ENCODE peak calls at places on chromosomes 13 and 19, in six cellular contexts. S, D, J, Q, O and V are unnamed samples.

GRCh38 chr19:11021760-11022144 is 60.9 kb downstream of the SMARCA4 start:
- DNase-seq in O (no peak), Q (no peak), J (no peak), D (no peak), S (no peak), V (no peak)

GRCh38 chr13:110107568-110108347 is 199.2 kb downstream of the COL4A1 start:
- DNase-seq in D (no peak), O (no peak), S (no peak), Q (no peak), J (peak), V (no peak)

GRCh38 chr19:3788991-3789778 is 3.0 kb upstream of the MATK start:
- DNase-seq in Q (no peak), O (no peak), J (no peak), D (no peak), S (no peak), V (no peak)

GRCh38 chr13:27644302-27644701 is 22.6 kb downstream of the POLR1D start:
- DNase-seq in D (no peak), J (no peak), O (no peak), Q (no peak), S (no peak), V (no peak)

GRCh38 chr19:53112286-53112685 is 9.1 kb upstream of the ZNF160 start:
- DNase-seq in D (no peak), J (no peak), O (no peak), Q (no peak), S (no peak), V (no peak)

GRCh38 chr19:51688665-51689571 is 4.2 kb upstream of the SPACA6 start:
- DNase-seq in Q (peak), J (peak), O (peak), S (peak), D (no peak), V (peak)

GRCh38 chr13:92164822-92165221 is 766.4 kb downstream of the GPC5 start:
- DNase-seq in Q (no peak), S (no peak), D (no peak), O (no peak), J (no peak), V (no peak)

GRCh38 chr19:18904334-18905057 is 8.5 kb upstream of the CERS1 start:
- DNase-seq in Q (no peak), D (no peak), O (no peak), J (no peak), S (no peak), V (no peak)

GRCh38 chr13:29161653-29162052 is 341.5 kb downstream of the MTUS2 start:
- DNase-seq in O (no peak), J (no peak), D (no peak), Q (no peak), S (no peak), V (no peak)

GRCh38 chr13:41835871-41836270 is 125.0 kb downstream of the VWA8 start:
- DNase-seq in O (no peak), Q (no peak), S (no peak), J (no peak), D (no peak), V (no peak)

GRCh38 chr13:100514788-100515409 is 73.7 kb downstream of the GGACT start:
- DNase-seq in Q (peak), O (peak), D (peak), J (peak), S (peak), V (peak)

GRCh38 chr19:42450314-42450934 is 7.7 kb upstream of the CXCL17 start:
- DNase-seq in O (peak), J (peak), D (peak), S (peak), Q (peak), V (peak)

DNA sequence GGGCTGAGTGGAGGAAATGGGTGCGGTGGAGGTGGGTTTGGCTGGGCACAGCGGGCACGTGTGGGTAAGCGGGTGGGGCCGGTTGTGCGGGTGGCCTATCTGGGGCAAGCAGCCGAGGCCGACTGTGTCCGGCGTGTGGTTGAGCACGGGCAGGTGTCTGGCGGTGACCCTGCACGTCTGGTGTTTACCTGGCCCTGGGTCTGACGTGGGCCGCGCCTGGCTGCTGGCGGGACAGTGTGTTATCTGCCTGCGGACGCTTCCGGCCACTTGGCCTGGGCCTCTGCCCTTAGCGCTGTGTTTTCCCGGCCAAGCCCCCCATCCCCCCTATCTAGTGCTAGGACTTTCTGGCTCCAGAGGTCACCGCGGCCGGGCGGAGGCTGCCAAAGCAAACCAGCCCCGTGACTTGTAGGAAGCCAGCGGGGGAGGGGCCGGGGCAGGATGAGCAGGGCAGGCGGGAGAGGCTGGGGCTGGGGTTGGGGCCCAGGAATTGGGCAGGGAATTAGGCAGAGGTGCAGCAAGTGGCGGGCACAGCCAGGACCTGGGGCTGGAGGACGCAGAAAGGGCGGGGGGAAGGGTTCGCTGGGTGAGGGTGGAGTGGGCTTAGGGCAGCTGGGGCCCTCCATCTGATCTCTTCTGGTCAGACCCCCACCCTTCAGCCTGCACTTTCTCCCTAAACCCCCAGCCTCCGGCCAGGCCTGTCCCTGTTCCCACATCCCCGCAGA is 534 bp upstream of the HPN start:
- DNase-seq in Q (peak), O (peak), S (peak), J (peak), D (no peak), V (peak)
- TF ChIP-seq POLR2A in Q (no peak), O (no peak), S (no peak), J (no peak), D (no peak), V (no peak)

GRCh38 chr19:13163609-13164364 is 13.6 kb downstream of the IER2 start:
- DNase-seq in D (no peak), J (peak), S (peak), Q (peak), O (peak), V (peak)

GRCh38 chr19:13160557-13160956 is 10.3 kb downstream of the IER2 start:
- DNase-seq in O (no peak), J (no peak), S (no peak), Q (no peak), D (no peak), V (no peak)

GRCh38 chr19:13165091-13165997 is 15.1 kb downstream of the IER2 start:
- DNase-seq in O (no peak), J (no peak), Q (no peak), S (no peak), D (no peak), V (no peak)

GRCh38 chr19:13164370-13165090 is 14.3 kb downstream of the IER2 start:
- DNase-seq in D (no peak), J (peak), S (peak), Q (peak), O (peak), V (no peak)

DNA sequence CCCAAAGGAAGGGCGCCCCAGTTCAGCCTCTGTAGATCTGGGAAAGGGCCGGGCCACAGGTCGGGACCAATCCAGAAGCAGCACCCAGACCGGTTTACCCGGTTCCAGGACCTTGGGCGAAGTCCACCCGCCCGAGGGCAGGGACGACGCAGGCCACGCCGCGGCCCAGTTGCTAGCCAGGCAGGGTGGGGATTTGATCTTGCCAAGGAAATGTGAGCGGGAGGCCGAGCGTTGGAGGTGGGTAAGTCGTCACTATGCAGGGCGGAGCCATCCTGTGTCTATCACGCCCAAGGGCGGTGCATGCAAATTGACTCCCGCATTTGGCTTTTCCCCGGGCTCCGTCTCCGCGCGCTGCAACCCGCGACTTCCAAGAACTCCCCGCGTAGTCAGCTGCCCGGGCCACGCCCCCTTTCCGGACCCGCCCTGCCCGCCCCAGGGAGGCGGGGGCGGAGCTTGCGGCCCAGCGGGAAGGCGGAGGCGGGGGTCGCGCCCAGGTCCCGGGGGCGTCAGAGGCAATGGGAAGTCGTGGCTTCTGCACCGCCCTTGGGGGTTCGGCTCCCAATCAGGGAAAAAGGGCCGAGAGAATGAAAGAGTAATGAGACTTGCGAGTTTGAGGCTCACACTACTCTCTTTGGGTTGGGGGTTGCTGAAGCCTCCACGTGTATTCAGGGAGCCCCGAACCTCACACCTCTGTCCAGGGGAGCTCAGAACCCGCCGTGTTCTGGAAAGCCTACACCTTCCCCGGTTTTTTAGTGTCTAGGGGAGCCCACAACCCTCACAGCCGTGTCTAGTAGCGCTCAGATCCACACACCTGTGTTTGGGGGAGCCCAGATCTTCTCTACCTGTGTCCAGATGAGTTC is 12.8 kb downstream of the IER2 start:
- DNase-seq in S (peak), J (peak), D (peak), Q (peak), O (peak), V (peak)
- TF ChIP-seq POLR2A in S (peak), J (no peak), D (peak), Q (no peak), O (no peak), V (peak)

GRCh38 chr13:53105477-53105876 is 76.9 kb downstream of the OLFM4 start:
- DNase-seq in J (no peak), D (no peak), Q (no peak), O (no peak), S (no peak), V (no peak)
- TF ChIP-seq POLR2A in J (no peak), D (no peak), Q (no peak), O (no peak), S (no peak), V (no peak)

GRCh38 chr19:33500991-33501390 is 20.6 kb downstream of the PEPD start:
- DNase-seq in S (no peak), J (no peak), O (no peak), D (no peak), Q (peak), V (no peak)

GRCh38 chr19:33499671-33500506 is 21.7 kb downstream of the PEPD start:
- DNase-seq in D (no peak), O (no peak), S (no peak), J (no peak), Q (peak), V (no peak)

GRCh38 chr19:33501957-33502356 is 19.6 kb downstream of the PEPD start:
- DNase-seq in J (no peak), D (no peak), O (no peak), Q (peak), S (no peak), V (peak)

GRCh38 chr19:33499248-33499647 is 22.3 kb downstream of the PEPD start:
- DNase-seq in Q (peak), S (no peak), J (no peak), D (no peak), O (no peak), V (no peak)

GRCh38 chr19:33500586-33500985 is 21.0 kb downstream of the PEPD start:
- DNase-seq in D (no peak), J (no peak), O (no peak), Q (peak), S (no peak), V (no peak)
- TF ChIP-seq POLR2A in D (no peak), J (no peak), O (no peak), Q (no peak), S (no peak), V (no peak)

GRCh38 chr19:49154279-49154678 is 917 bp downstream of the HRC start:
- DNase-seq in S (no peak), D (no peak), J (no peak), O (no peak), Q (no peak), V (no peak)

GRCh38 chr19:49160450-49161189 is 3.0 kb downstream of the TRPM4 start:
- DNase-seq in J (no peak), D (no peak), O (no peak), S (no peak), Q (no peak), V (no peak)

GRCh38 chr19:49155830-49156346 is 692 bp upstream of the HRC start:
- DNase-seq in S (no peak), O (no peak), J (no peak), Q (no peak), D (no peak), V (no peak)

GRCh38 chr19:49155005-49155826 is at the start of gene HRC:
- DNase-seq in S (no peak), Q (no peak), O (no peak), D (no peak), J (no peak), V (peak)

GRCh38 chr19:49157445-49158224 is at the start of gene TRPM4:
- DNase-seq in J (peak), S (peak), Q (peak), D (no peak), O (peak), V (peak)
- TF ChIP-seq POLR2A in J (no peak), S (peak), Q (peak), D (no peak), O (no peak), V (peak)

DNA sequence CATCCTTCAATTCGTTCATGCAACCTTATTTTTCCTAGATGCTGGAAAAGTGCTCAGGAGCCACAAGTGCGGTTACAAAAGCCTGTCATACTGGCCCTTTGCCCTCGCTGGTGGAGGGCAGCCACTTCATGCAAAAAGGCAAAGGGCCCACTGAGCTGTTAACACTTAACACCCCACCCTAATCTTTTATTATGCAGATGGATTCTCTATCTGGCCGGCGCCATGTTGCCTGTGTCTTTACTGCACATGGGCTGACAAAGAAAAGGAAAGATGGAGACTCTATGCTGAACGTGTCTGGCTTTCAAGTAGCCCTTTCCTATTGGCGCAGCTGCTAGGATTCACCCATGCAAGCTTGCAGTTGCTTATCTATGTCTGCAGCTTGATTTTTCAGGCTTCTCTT is 10.8 kb downstream of the OR7D2 start:
- DNase-seq in D (no peak), J (no peak), O (no peak), Q (no peak), S (no peak), V (no peak)
- TF ChIP-seq POLR2A in D (no peak), J (no peak), O (no peak), Q (no peak), S (no peak), V (no peak)

DNA sequence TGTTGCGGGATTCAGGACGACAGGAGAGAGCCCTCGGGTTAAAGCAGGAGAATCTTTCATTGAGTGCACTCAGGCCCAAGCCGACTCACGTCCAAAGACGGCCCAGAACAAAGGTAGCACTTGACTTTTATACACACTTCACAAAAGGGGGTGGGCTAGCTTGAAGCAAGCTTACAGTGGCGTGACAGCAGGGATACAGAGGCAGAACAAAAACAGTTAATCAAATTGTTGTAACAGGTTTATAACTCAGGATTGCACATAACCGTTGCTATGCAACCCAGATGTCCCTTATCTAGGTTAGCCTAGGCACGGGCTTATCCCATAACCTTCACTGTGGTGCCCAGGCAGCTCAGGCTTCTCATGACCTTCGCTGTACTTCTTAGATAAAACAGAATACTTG is 2.0 kb downstream of the MED25 start:
- DNase-seq in Q (no peak), D (no peak), S (no peak), J (no peak), O (peak), V (peak)
- TF ChIP-seq POLR2A in Q (no peak), D (no peak), S (no peak), J (no peak), O (no peak), V (no peak)

DNA sequence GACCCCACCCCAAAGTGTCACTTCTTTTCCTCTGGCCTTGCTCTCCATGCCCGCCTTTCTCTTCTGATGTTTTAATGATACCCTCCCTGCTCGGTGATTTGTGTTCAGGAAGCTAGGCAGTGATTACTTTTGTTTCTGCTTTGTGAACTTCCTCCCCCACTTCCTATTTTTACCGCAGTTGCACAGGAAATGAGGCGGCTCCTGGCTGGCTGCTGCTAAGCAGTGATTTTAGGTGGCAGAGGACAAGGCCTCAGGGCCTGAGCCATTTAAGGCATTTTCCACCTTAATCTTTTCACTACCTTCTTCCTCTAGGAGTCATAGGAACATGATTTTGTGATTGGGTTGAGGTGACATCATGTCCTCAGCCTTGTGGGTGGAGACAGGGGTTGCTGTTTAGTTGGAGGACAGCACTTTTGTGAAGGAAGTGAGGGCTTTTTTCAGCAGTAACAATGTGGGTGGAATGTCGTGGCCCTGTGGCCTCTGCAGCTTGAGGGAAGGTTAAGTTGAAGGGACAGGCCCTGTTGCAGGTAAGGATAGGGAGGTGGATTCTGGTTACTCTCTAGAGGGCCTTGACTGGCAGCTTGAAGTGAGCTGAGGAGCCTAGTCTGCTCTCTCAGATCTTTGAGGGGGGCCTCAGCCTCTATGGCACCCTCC is 15.7 kb downstream of the GARRE1 start:
- DNase-seq in J (peak), S (peak), O (peak), Q (peak), D (peak), V (no peak)
- TF ChIP-seq POLR2A in J (no peak), S (peak), O (no peak), Q (no peak), D (peak), V (no peak)